ENCODE peak calls at places on chromosomes 13 and 19, in five cellular contexts. One of them, this sample, is unnamed.

GRCh38 chr13:111005364-111005763 is 90.5 kb upstream of the ANKRD10 start:
- DNase-seq in kidney: no peak
- DNase-seq in endothelial cell of umbilical vein: no peak
- DNase-seq in hepatocyte: no peak
- DNase-seq in activated B cell treated with CpG ODN at 0.5 μM for 24 hours: no peak
- DNase-seq in this sample: no peak

GRCh38 chr19:41997121-41997850 is 3.3 kb upstream of the ATP1A3 start:
- DNase-seq in endothelial cell of umbilical vein: no peak
- DNase-seq in activated B cell treated with CpG ODN at 0.5 μM for 24 hours: peak; percentile 46
- DNase-seq in hepatocyte: peak; percentile 82
- DNase-seq in kidney: peak; percentile 81
- DNase-seq in this sample: peak; percentile 32

GRCh38 chr13:24119593-24120508 is 40.7 kb upstream of the SPATA13 start:
- DNase-seq in hepatocyte: no peak
- DNase-seq in kidney: no peak
- DNase-seq in activated B cell treated with CpG ODN at 0.5 μM for 24 hours: no peak
- DNase-seq in endothelial cell of umbilical vein: peak; percentile 14
- DNase-seq in this sample: no peak

GRCh38 chr19:6267552-6268381 is 12.0 kb downstream of the MLLT1 start:
- DNase-seq in activated B cell treated with CpG ODN at 0.5 μM for 24 hours: no peak
- DNase-seq in endothelial cell of umbilical vein: no peak
- DNase-seq in hepatocyte: no peak
- DNase-seq in kidney: no peak
- DNase-seq in this sample: no peak

GRCh38 chr13:35283856-35284255 is 192.6 kb downstream of the MAB21L1 start:
- DNase-seq in hepatocyte: peak; percentile 50
- DNase-seq in endothelial cell of umbilical vein: peak; percentile 13
- DNase-seq in kidney: no peak
- DNase-seq in activated B cell treated with CpG ODN at 0.5 μM for 24 hours: no peak
- DNase-seq in this sample: no peak

GRCh38 chr19:40241809-40242384 is 15.4 kb upstream of the CCNP start:
- DNase-seq in activated B cell treated with CpG ODN at 0.5 μM for 24 hours: no peak
- DNase-seq in hepatocyte: no peak
- DNase-seq in kidney: peak; percentile 66
- DNase-seq in endothelial cell of umbilical vein: peak; percentile 91
- DNase-seq in this sample: no peak

GRCh38 chr19:42200116-42200740 is 17.2 kb downstream of the DEDD2 start:
- DNase-seq in activated B cell treated with CpG ODN at 0.5 μM for 24 hours: no peak
- DNase-seq in endothelial cell of umbilical vein: no peak
- DNase-seq in kidney: peak; percentile 70
- DNase-seq in hepatocyte: no peak
- DNase-seq in this sample: no peak

GRCh38 chr19:36054733-36055686 is at the start of gene WDR62:
- DNase-seq in hepatocyte: peak; percentile 97
- DNase-seq in endothelial cell of umbilical vein: no peak
- DNase-seq in kidney: peak; percentile 98
- DNase-seq in activated B cell treated with CpG ODN at 0.5 μM for 24 hours: peak; percentile 94
- DNase-seq in this sample: peak; percentile 94

GRCh38 chr19:12828494-12828893 is 5.9 kb downstream of the RTBDN start:
- DNase-seq in endothelial cell of umbilical vein: no peak
- DNase-seq in kidney: no peak
- DNase-seq in activated B cell treated with CpG ODN at 0.5 μM for 24 hours: no peak
- DNase-seq in hepatocyte: peak; percentile 56
- DNase-seq in this sample: no peak

GRCh38 chr13:33845572-33846305 is 27.8 kb downstream of the RFC3 start:
- DNase-seq in hepatocyte: no peak
- DNase-seq in activated B cell treated with CpG ODN at 0.5 μM for 24 hours: no peak
- DNase-seq in endothelial cell of umbilical vein: peak; percentile 4
- DNase-seq in kidney: no peak
- DNase-seq in this sample: no peak

GRCh38 chr19:56119585-56119978 is 1.5 kb downstream of the ZNF787 start:
- DNase-seq in hepatocyte: peak; percentile 73
- DNase-seq in activated B cell treated with CpG ODN at 0.5 μM for 24 hours: no peak
- DNase-seq in kidney: no peak
- DNase-seq in endothelial cell of umbilical vein: peak; percentile 30
- DNase-seq in this sample: no peak

GRCh38 chr13:107669356-107669755 is 546.0 kb downstream of the LIG4 start:
- DNase-seq in kidney: no peak
- DNase-seq in activated B cell treated with CpG ODN at 0.5 μM for 24 hours: no peak
- DNase-seq in hepatocyte: no peak
- DNase-seq in endothelial cell of umbilical vein: peak; percentile 14
- DNase-seq in this sample: no peak

GRCh38 chr19:408441-409005 is 424 bp downstream of the C2CD4C start:
- DNase-seq in kidney: peak; percentile 75
- DNase-seq in activated B cell treated with CpG ODN at 0.5 μM for 24 hours: no peak
- DNase-seq in endothelial cell of umbilical vein: no peak
- DNase-seq in hepatocyte: no peak
- DNase-seq in this sample: peak; percentile 43

GRCh38 chr13:111907341-111907880 is 159.5 kb upstream of the SOX1 start:
- DNase-seq in hepatocyte: no peak
- DNase-seq in endothelial cell of umbilical vein: no peak
- DNase-seq in kidney: no peak
- DNase-seq in activated B cell treated with CpG ODN at 0.5 μM for 24 hours: no peak
- DNase-seq in this sample: no peak

GRCh38 chr13:33034897-33035296 is 18.7 kb downstream of the KL start:
- DNase-seq in kidney: no peak
- DNase-seq in hepatocyte: no peak
- DNase-seq in activated B cell treated with CpG ODN at 0.5 μM for 24 hours: no peak
- DNase-seq in endothelial cell of umbilical vein: no peak
- DNase-seq in this sample: no peak

GRCh38 chr19:58578430-58578925 is 5.3 kb upstream of the MZF1 start:
- DNase-seq in activated B cell treated with CpG ODN at 0.5 μM for 24 hours: no peak
- DNase-seq in endothelial cell of umbilical vein: no peak
- DNase-seq in hepatocyte: no peak
- DNase-seq in kidney: peak; percentile 15
- DNase-seq in this sample: no peak

GRCh38 chr13:70987043-70987442 is 878.8 kb upstream of the KLHL1 start:
- DNase-seq in hepatocyte: no peak
- DNase-seq in kidney: no peak
- DNase-seq in endothelial cell of umbilical vein: no peak
- DNase-seq in activated B cell treated with CpG ODN at 0.5 μM for 24 hours: no peak
- DNase-seq in this sample: no peak

GRCh38 chr19:33177417-33177976 is 16.6 kb upstream of the LRP3 start:
- DNase-seq in kidney: no peak
- DNase-seq in endothelial cell of umbilical vein: no peak
- DNase-seq in hepatocyte: peak; percentile 86
- DNase-seq in activated B cell treated with CpG ODN at 0.5 μM for 24 hours: no peak
- DNase-seq in this sample: peak; percentile 76

GRCh38 chr19:55671054-55671378 is 4.0 kb upstream of the EPN1 start:
- DNase-seq in hepatocyte: no peak
- DNase-seq in activated B cell treated with CpG ODN at 0.5 μM for 24 hours: no peak
- DNase-seq in kidney: no peak
- DNase-seq in endothelial cell of umbilical vein: no peak
- DNase-seq in this sample: no peak

GRCh38 chr19:54421521-54421920 is 6.3 kb downstream of the TTYH1 start:
- DNase-seq in kidney: peak; percentile 50
- DNase-seq in activated B cell treated with CpG ODN at 0.5 μM for 24 hours: no peak
- DNase-seq in endothelial cell of umbilical vein: no peak
- DNase-seq in hepatocyte: no peak
- DNase-seq in this sample: no peak

GRCh38 chr13:109787135-109787954 is 962 bp upstream of the IRS2 start:
- DNase-seq in kidney: peak; percentile 80
- DNase-seq in activated B cell treated with CpG ODN at 0.5 μM for 24 hours: peak; percentile 31
- DNase-seq in endothelial cell of umbilical vein: peak; percentile 25
- DNase-seq in hepatocyte: peak; percentile 67
- DNase-seq in this sample: no peak

GRCh38 chr13:113648218-113648615 is 9.8 kb downstream of the ATP4B start:
- DNase-seq in activated B cell treated with CpG ODN at 0.5 μM for 24 hours: no peak
- DNase-seq in kidney: peak; percentile 73
- DNase-seq in endothelial cell of umbilical vein: no peak
- DNase-seq in hepatocyte: no peak
- DNase-seq in this sample: no peak

GRCh38 chr19:18128044-18128443 is 24.9 kb upstream of the PIK3R2 start:
- DNase-seq in endothelial cell of umbilical vein: no peak
- DNase-seq in kidney: no peak
- DNase-seq in activated B cell treated with CpG ODN at 0.5 μM for 24 hours: no peak
- DNase-seq in hepatocyte: no peak
- DNase-seq in this sample: peak; percentile 83

GRCh38 chr13:44860427-44860826 is 128.8 kb downstream of the NUFIP1 start:
- DNase-seq in activated B cell treated with CpG ODN at 0.5 μM for 24 hours: no peak
- DNase-seq in hepatocyte: no peak
- DNase-seq in endothelial cell of umbilical vein: no peak
- DNase-seq in kidney: no peak
- DNase-seq in this sample: no peak

GRCh38 chr13:93320942-93321341 is 94.3 kb downstream of the GPC6 start:
- DNase-seq in kidney: no peak
- DNase-seq in activated B cell treated with CpG ODN at 0.5 μM for 24 hours: no peak
- DNase-seq in hepatocyte: no peak
- DNase-seq in endothelial cell of umbilical vein: no peak
- DNase-seq in this sample: no peak

GRCh38 chr13:23848639-23849282 is 40.4 kb downstream of the MIPEP start:
- DNase-seq in activated B cell treated with CpG ODN at 0.5 μM for 24 hours: no peak
- DNase-seq in hepatocyte: no peak
- DNase-seq in endothelial cell of umbilical vein: no peak
- DNase-seq in kidney: no peak
- DNase-seq in this sample: no peak

GRCh38 chr13:41458187-41458938 is 1.0 kb downstream of the RGCC start:
- DNase-seq in endothelial cell of umbilical vein: peak; percentile 52
- DNase-seq in hepatocyte: peak; percentile 47
- DNase-seq in activated B cell treated with CpG ODN at 0.5 μM for 24 hours: peak; percentile 35
- DNase-seq in kidney: peak; percentile 79
- DNase-seq in this sample: no peak

GRCh38 chr19:6038634-6039405 is 60.9 kb upstream of the RANBP3 start:
- DNase-seq in kidney: no peak
- DNase-seq in hepatocyte: no peak
- DNase-seq in endothelial cell of umbilical vein: no peak
- DNase-seq in activated B cell treated with CpG ODN at 0.5 μM for 24 hours: no peak
- DNase-seq in this sample: no peak

DNA sequence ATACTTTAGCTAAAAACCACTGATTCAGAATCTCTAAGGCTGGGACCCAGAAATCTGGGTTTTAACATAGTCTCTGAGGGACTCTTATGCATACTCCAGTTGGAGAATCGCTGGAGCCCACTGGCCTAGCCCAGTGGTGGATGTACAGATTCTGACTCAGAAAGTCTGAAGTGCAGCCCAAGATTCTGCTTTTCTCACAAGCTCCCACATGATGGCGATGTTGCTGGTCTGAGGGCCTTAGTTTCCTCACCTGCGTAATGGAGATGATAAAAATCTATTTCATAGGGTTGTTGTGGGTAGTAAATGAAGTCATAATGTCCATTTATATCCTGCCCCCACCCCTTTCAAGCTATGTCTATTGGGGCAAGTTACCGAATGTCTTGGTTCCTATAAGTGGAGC is 7.7 kb upstream of the CDADC1 start:
- DNase-seq in hepatocyte: peak; percentile 32
- DNase-seq in kidney: no peak
- DNase-seq in activated B cell treated with CpG ODN at 0.5 μM for 24 hours: no peak
- DNase-seq in endothelial cell of umbilical vein: peak; percentile 41
- DNase-seq in this sample: no peak
- TF ChIP-seq CTCF in hepatocyte: peak; percentile 40
- TF ChIP-seq CTCF in kidney: peak; percentile 54
- TF ChIP-seq CTCF in activated B cell treated with CpG ODN at 0.5 μM for 24 hours: no peak
- TF ChIP-seq CTCF in endothelial cell of umbilical vein: peak; percentile 48
- TF ChIP-seq CTCF in this sample: peak; percentile 69

DNA sequence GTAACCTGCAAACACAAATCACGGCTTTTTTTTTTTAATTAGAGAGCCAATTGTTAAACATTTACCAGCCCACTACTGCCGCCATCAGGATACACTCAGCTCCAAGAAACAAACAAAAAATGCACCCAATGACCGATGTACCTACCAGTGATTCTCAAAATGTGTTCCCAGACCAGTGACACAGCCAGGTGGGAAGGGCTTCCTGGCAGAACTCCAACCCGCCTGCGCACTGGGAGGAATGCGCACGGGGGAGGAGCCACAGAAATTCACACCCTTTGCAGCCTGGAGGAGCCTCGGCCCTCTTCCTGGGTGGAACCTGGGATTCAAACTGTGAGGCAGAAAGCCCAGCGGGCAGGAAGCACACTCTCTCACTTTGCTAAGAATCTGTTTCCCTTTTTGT is 255.9 kb downstream of the TBC1D4 start:
- DNase-seq in endothelial cell of umbilical vein: no peak
- DNase-seq in hepatocyte: no peak
- DNase-seq in kidney: peak; percentile 78
- DNase-seq in activated B cell treated with CpG ODN at 0.5 μM for 24 hours: no peak
- DNase-seq in this sample: no peak
- TF ChIP-seq CTCF in endothelial cell of umbilical vein: no peak
- TF ChIP-seq CTCF in hepatocyte: no peak
- TF ChIP-seq CTCF in kidney: no peak
- TF ChIP-seq CTCF in activated B cell treated with CpG ODN at 0.5 μM for 24 hours: no peak
- TF ChIP-seq CTCF in this sample: no peak

GRCh38 chr19:15631817-15632216 is 8.9 kb upstream of the CYP4F3 start:
- DNase-seq in hepatocyte: no peak
- DNase-seq in activated B cell treated with CpG ODN at 0.5 μM for 24 hours: no peak
- DNase-seq in kidney: no peak
- DNase-seq in endothelial cell of umbilical vein: no peak
- DNase-seq in this sample: no peak
- TF ChIP-seq CTCF in hepatocyte: no peak
- TF ChIP-seq CTCF in activated B cell treated with CpG ODN at 0.5 μM for 24 hours: no peak
- TF ChIP-seq CTCF in kidney: peak; percentile 47
- TF ChIP-seq CTCF in endothelial cell of umbilical vein: peak; percentile 11
- TF ChIP-seq CTCF in this sample: peak; percentile 59

GRCh38 chr13:79442221-79442620 is 36.2 kb upstream of the RBM26 start:
- DNase-seq in kidney: no peak
- DNase-seq in endothelial cell of umbilical vein: no peak
- DNase-seq in activated B cell treated with CpG ODN at 0.5 μM for 24 hours: no peak
- DNase-seq in hepatocyte: no peak
- DNase-seq in this sample: no peak

GRCh38 chr13:79445968-79446645 is 34.8 kb upstream of the NDFIP2 start:
- DNase-seq in hepatocyte: no peak
- DNase-seq in endothelial cell of umbilical vein: no peak
- DNase-seq in activated B cell treated with CpG ODN at 0.5 μM for 24 hours: no peak
- DNase-seq in kidney: no peak
- DNase-seq in this sample: no peak

GRCh38 chr13:79440958-79441553 is 35.0 kb upstream of the RBM26 start:
- DNase-seq in activated B cell treated with CpG ODN at 0.5 μM for 24 hours: no peak
- DNase-seq in hepatocyte: no peak
- DNase-seq in kidney: no peak
- DNase-seq in endothelial cell of umbilical vein: no peak
- DNase-seq in this sample: no peak

GRCh38 chr13:79447141-79447540 is 33.8 kb upstream of the NDFIP2 start:
- DNase-seq in activated B cell treated with CpG ODN at 0.5 μM for 24 hours: no peak
- DNase-seq in kidney: no peak
- DNase-seq in endothelial cell of umbilical vein: no peak
- DNase-seq in hepatocyte: no peak
- DNase-seq in this sample: no peak

GRCh38 chr13:79442706-79443105 is 36.7 kb upstream of the RBM26 start:
- DNase-seq in endothelial cell of umbilical vein: no peak
- DNase-seq in kidney: no peak
- DNase-seq in activated B cell treated with CpG ODN at 0.5 μM for 24 hours: no peak
- DNase-seq in hepatocyte: no peak
- DNase-seq in this sample: no peak
- TF ChIP-seq CTCF in endothelial cell of umbilical vein: no peak
- TF ChIP-seq CTCF in kidney: no peak
- TF ChIP-seq CTCF in activated B cell treated with CpG ODN at 0.5 μM for 24 hours: no peak
- TF ChIP-seq CTCF in hepatocyte: no peak
- TF ChIP-seq CTCF in this sample: no peak

DNA sequence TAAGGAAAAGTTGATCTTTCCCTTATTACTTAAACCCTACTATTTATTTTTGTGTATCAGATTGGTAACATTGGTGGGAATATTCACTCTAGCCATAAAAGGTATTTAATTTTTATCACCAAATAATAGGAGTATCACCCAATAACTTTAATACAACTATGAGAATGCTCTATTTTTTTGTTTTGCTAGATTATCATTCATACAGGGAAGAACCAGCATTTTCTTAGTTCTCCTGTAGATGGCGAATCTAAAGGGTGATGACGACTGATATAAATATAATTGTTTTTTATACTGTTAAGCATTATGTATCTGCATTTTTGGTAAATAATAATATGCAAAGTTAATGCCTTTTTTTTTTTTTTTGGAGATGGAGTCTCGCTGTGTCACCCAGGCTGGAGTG is 7.9 kb upstream of the FRY start:
- DNase-seq in hepatocyte: no peak
- DNase-seq in endothelial cell of umbilical vein: peak; percentile 29
- DNase-seq in kidney: no peak
- DNase-seq in activated B cell treated with CpG ODN at 0.5 μM for 24 hours: no peak
- DNase-seq in this sample: no peak
- TF ChIP-seq CTCF in hepatocyte: peak; percentile 15
- TF ChIP-seq CTCF in endothelial cell of umbilical vein: no peak
- TF ChIP-seq CTCF in kidney: peak; percentile 5
- TF ChIP-seq CTCF in activated B cell treated with CpG ODN at 0.5 μM for 24 hours: no peak
- TF ChIP-seq CTCF in this sample: peak; percentile 56

This sample was measured in CD14-positive monocyte.